ENCODE peak calls at places on chromosomes 6 and 20, in eight cellular contexts. E, W, X, F, V, U, M and G are unnamed samples.

GRCh38 chr6:52407467-52407866 is 12.7 kb upstream of the EFHC1 start:
- DNase-seq in E (no peak), W (peak), X (no peak), F (peak), V (no peak), U (peak), M (peak), G (peak)

GRCh38 chr6:116139917-116140316 is 14.0 kb upstream of the COL10A1 start:
- DNase-seq in E (no peak), W (peak), X (no peak), F (no peak), V (no peak), U (no peak), M (no peak), G (no peak)

GRCh38 chr20:57680131-57680716 is 29.6 kb downstream of the PMEPA1 start:
- DNase-seq in E (no peak), W (no peak), X (no peak), F (peak), V (no peak), U (no peak), M (peak), G (no peak)

GRCh38 chr6:167127785-167128531 is 5.1 kb downstream of the CCR6 start:
- DNase-seq in E (no peak), W (no peak), X (no peak), F (no peak), V (no peak), U (no peak), M (no peak), G (no peak)

GRCh38 chr6:50899306-50899840 is 80.7 kb downstream of the TFAP2B start:
- DNase-seq in E (no peak), W (peak), X (no peak), F (no peak), V (no peak), U (no peak), M (no peak), G (no peak)

GRCh38 chr20:31811198-31811597 is 8.0 kb upstream of the MYLK2 start:
- DNase-seq in E (no peak), W (no peak), X (no peak), F (no peak), V (no peak), U (no peak), M (no peak), G (no peak)

GRCh38 chr6:87730310-87730709 is 28.3 kb upstream of the AKIRIN2 start:
- DNase-seq in E (peak), W (peak), X (no peak), F (no peak), V (no peak), U (no peak), M (no peak), G (peak)

GRCh38 chr6:135901776-135902524 is 50.4 kb downstream of the PDE7B start:
- DNase-seq in E (no peak), W (peak), X (no peak), F (no peak), V (no peak), U (no peak), M (peak), G (peak)

GRCh38 chr6:106370639-106371038 is 10.1 kb downstream of the CRYBG1 start:
- DNase-seq in E (no peak), W (peak), X (no peak), F (no peak), V (no peak), U (no peak), M (no peak), G (no peak)

GRCh38 chr20:39190666-39191570 is 228.8 kb downstream of the DHX35 start:
- DNase-seq in E (no peak), W (peak), X (no peak), F (peak), V (no peak), U (no peak), M (peak), G (peak)

GRCh38 chr6:43495409-43495941 is 14.7 kb downstream of the LRRC73 start:
- DNase-seq in E (no peak), W (peak), X (no peak), F (peak), V (no peak), U (no peak), M (no peak), G (no peak)